ENCODE peak calls at places on chromosome 14, in nine cellular contexts. S is thyroid gland; X is AG04450; H is CD4-positive, alpha-beta T cell; Y is DND-41; K is tibial artery; N is right lobe of liver; L is heart right ventricle; I is H9. T is an unnamed sample.

GRCh38 chr14:50839696-50840095 is 8.7 kb upstream of the NIN start:
- DNase-seq in X (no peak), I (no peak), H (no peak), L (no peak), N (no peak), S (no peak), K (no peak), Y (no peak), T (no peak)

GRCh38 chr14:26528415-26529182 is 69.2 kb downstream of the NOVA1 start:
- DNase-seq in I (no peak), K (peak; percentile 66), X (no peak), S (peak; percentile 39), L (peak; percentile 19), H (no peak), Y (no peak), N (no peak), T (peak; percentile 49)

GRCh38 chr14:102251161-102251560 is 53.8 kb downstream of the MOK start:
- DNase-seq in H (no peak), X (no peak), K (no peak), I (no peak), L (no peak), S (no peak), N (no peak), Y (no peak), T (no peak)

GRCh38 chr14:105135700-105136395 is 32.7 kb downstream of the JAG2 start:
- DNase-seq in K (peak; percentile 8), X (no peak), S (no peak), I (no peak), L (no peak), Y (no peak), H (no peak), N (peak; percentile 27), T (no peak)

GRCh38 chr14:20461230-20462141 is at the start of gene PIP4P1:
- DNase-seq in H (peak; percentile 97), I (peak; percentile 100), K (peak; percentile 100), Y (peak; percentile 99), S (peak; percentile 99), X (peak; percentile 100), N (peak; percentile 100), L (peak; percentile 97), T (peak; percentile 99)

GRCh38 chr14:103136076-103136340 is 12.7 kb downstream of the TNFAIP2 start:
- DNase-seq in N (no peak), K (no peak), S (no peak), H (no peak), Y (no peak), I (no peak), X (no peak), L (no peak), T (no peak)

GRCh38 chr14:98786456-98786855 is 485.5 kb downstream of the BCL11B start:
- DNase-seq in H (no peak), Y (no peak), S (no peak), I (no peak), X (no peak), L (no peak), N (no peak), K (no peak), T (no peak)

GRCh38 chr14:60563113-60563512 is 54.2 kb downstream of the SIX6 start:
- DNase-seq in X (peak; percentile 48), L (no peak), I (no peak), Y (no peak), N (no peak), S (no peak), K (no peak), H (no peak), T (no peak)

GRCh38 chr14:75995372-75996041 is 9.9 kb downstream of the IFT43 start:
- DNase-seq in N (no peak), K (peak; percentile 71), S (no peak), X (peak; percentile 80), Y (no peak), L (peak; percentile 62), I (no peak), H (no peak), T (peak; percentile 54)

GRCh38 chr14:91879196-91879595 is 11.9 kb upstream of the TC2N start:
- DNase-seq in H (no peak), I (no peak), X (no peak), N (no peak), Y (no peak), L (no peak), S (no peak), K (no peak), T (no peak)

GRCh38 chr14:77339407-77339806 is 18.6 kb downstream of the GSTZ1 start:
- DNase-seq in Y (no peak), K (no peak), I (no peak), L (no peak), S (no peak), H (no peak), X (peak; percentile 34), N (no peak), T (no peak)

GRCh38 chr14:37089410-37089809 is 83.0 kb downstream of the SLC25A21 start:
- DNase-seq in S (no peak), N (no peak), Y (no peak), H (no peak), I (no peak), X (no peak), K (no peak), L (no peak), T (no peak)

GRCh38 chr14:99757331-99758070 is 35.7 kb upstream of the EML1 start:
- DNase-seq in I (no peak), K (peak; percentile 19), Y (no peak), X (peak; percentile 88), H (no peak), N (peak; percentile 17), L (no peak), S (no peak), T (no peak)

DNA sequence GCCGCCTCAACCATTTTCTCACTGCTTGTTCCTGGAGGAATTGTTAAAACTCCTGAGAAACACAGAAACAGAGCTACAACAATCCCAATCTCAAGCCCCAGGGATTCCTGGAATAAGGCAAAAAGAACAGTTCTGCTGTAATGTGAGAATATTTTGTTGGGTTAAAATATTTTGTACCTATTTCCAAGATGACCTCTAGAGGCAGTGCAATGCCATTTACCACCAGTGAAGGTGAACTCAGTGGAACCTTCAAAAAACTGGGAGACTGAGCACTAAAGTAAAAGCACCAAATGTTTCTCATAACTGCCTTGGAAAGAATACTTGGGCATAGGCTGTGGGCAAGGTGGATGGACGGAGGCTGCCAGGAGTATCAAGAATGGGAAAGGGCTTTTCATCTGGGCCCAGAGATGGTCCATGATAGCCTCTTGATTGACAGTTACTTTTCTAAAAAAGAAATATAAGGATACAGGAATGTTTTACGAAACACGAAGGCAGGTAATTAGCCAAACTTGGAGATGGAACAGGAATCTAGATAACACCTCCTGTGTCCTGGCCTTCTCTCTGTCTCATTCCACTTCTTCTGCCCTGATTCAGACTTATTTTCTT is 334.0 kb upstream of the FLRT2 start:
- DNase-seq in Y (no peak), I (no peak), S (no peak), X (no peak), L (no peak), N (no peak), K (no peak), H (no peak), T (no peak)
- TF ChIP-seq CTCF in Y (peak; percentile 46), I (peak; percentile 73), S (no peak), X (peak; percentile 72), L (no peak), N (peak; percentile 47), K (peak; percentile 40), H (no peak), T (no peak)

GRCh38 chr14:25463475-25463874 is 413.5 kb upstream of the STXBP6 start:
- DNase-seq in K (no peak), Y (no peak), I (no peak), L (no peak), N (no peak), S (no peak), H (no peak), X (no peak), T (no peak)

GRCh38 chr14:25464078-25464477 is 414.1 kb upstream of the STXBP6 start:
- DNase-seq in L (no peak), Y (no peak), X (no peak), I (no peak), S (no peak), H (no peak), K (no peak), N (peak; percentile 67), T (no peak)

GRCh38 chr14:25464772-25465171 is 414.8 kb upstream of the STXBP6 start:
- DNase-seq in H (no peak), N (no peak), Y (no peak), K (no peak), L (no peak), I (no peak), S (no peak), X (no peak), T (no peak)

GRCh38 chr14:25461780-25462179 is 411.8 kb upstream of the STXBP6 start:
- DNase-seq in X (no peak), L (no peak), I (peak; percentile 32), S (no peak), Y (no peak), N (no peak), H (no peak), K (no peak), T (no peak)
- H3K9me3 ChIP-seq in X (peaks cover 33% of the 10 kb centered on the region), L (no peaks in the 10 kb centered on the region), I (no peaks in the 10 kb centered on the region), S (no peaks in the 10 kb centered on the region), Y (no peaks in the 10 kb centered on the region), N (peaks cover 3% of the 10 kb centered on the region), H (no peaks in the 10 kb centered on the region), K (no peaks in the 10 kb centered on the region), T (no peaks in the 10 kb centered on the region)

DNA sequence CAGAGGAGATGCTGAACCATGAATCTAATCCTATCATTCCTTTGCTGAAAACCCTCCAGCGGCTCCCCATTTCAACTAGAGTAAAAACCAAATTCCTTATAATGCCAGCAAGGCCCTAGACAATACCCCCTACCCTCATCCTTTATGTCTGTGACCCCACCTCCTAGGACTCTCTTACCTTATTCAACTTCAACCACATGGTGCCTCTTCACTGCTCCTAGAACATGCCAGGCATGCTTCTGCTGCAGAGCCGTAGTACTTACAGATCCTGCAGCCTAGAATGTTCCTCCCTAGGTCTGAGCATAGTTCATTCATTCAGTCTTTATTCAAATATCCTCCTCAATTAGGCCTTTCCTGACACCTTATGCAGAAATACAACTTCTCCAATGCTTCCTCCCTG is 54.9 kb downstream of the DCAF5 start:
- DNase-seq in L (no peak), S (no peak), H (no peak), X (no peak), K (no peak), Y (no peak), N (no peak), I (no peak), T (no peak)
- H3K27me3 ChIP-seq in L (no peaks in the 10 kb centered on the region), S (no peaks in the 10 kb centered on the region), H (no peaks in the 10 kb centered on the region), X (no peaks in the 10 kb centered on the region), K (no peaks in the 10 kb centered on the region), Y (no peaks in the 10 kb centered on the region), N (no peaks in the 10 kb centered on the region), I (no peaks in the 10 kb centered on the region), T (no peaks in the 10 kb centered on the region)

GRCh38 chr14:28097585-28097984 is 669.0 kb upstream of the FOXG1 start:
- DNase-seq in S (no peak), I (no peak), X (no peak), K (no peak), L (no peak), H (no peak), Y (no peak), N (no peak), T (no peak)

GRCh38 chr14:28101992-28102391 is 664.6 kb upstream of the FOXG1 start:
- DNase-seq in H (no peak), N (no peak), I (no peak), Y (no peak), S (no peak), L (no peak), X (no peak), K (no peak), T (no peak)

GRCh38 chr14:28102814-28103213 is 663.8 kb upstream of the FOXG1 start:
- DNase-seq in L (no peak), S (no peak), I (no peak), N (no peak), X (no peak), Y (no peak), K (no peak), H (no peak), T (no peak)

GRCh38 chr14:28098863-28099262 is 667.7 kb upstream of the FOXG1 start:
- DNase-seq in N (no peak), I (no peak), Y (no peak), X (no peak), K (no peak), S (no peak), H (no peak), L (no peak), T (no peak)
- TF ChIP-seq CTCF in N (no peak), I (no peak), Y (no peak), X (no peak), K (no peak), S (no peak), H (no peak), L (no peak), T (no peak)